ENCODE peak calls at places on chromosomes 11 and 22, in five cellular contexts. One of them, this sample, is unnamed.

GRCh38 chr22:37213218-37213855 is 1.1 kb upstream of the SSTR3 start:
- DNase-seq in fibroblast of lung: no peak
- DNase-seq in Peyer's patch: peak
- DNase-seq in right cardiac atrium: no peak
- DNase-seq in spleen: peak
- DNase-seq in this sample: no peak

GRCh38 chr22:36767035-36767775 is 8.7 kb downstream of the IFT27 start:
- DNase-seq in fibroblast of lung: no peak
- DNase-seq in Peyer's patch: peak
- DNase-seq in right cardiac atrium: no peak
- DNase-seq in spleen: no peak
- DNase-seq in this sample: no peak

GRCh38 chr11:114892381-114893197 is 214.3 kb downstream of the NXPE2 start:
- DNase-seq in fibroblast of lung: no peak
- DNase-seq in Peyer's patch: no peak
- DNase-seq in right cardiac atrium: no peak
- DNase-seq in spleen: no peak
- DNase-seq in this sample: no peak

GRCh38 chr11:133964356-133964755 is 7.6 kb upstream of the IGSF9B start:
- DNase-seq in fibroblast of lung: no peak
- DNase-seq in Peyer's patch: no peak
- DNase-seq in right cardiac atrium: no peak
- DNase-seq in spleen: no peak
- DNase-seq in this sample: no peak

GRCh38 chr11:59012106-59012941 is 73.0 kb downstream of the GLYATL1 start:
- DNase-seq in fibroblast of lung: no peak
- DNase-seq in Peyer's patch: no peak
- DNase-seq in right cardiac atrium: no peak
- DNase-seq in spleen: peak
- DNase-seq in this sample: no peak

GRCh38 chr11:126658306-126659056 is 303.0 kb downstream of the ST3GAL4 start:
- DNase-seq in fibroblast of lung: no peak
- DNase-seq in Peyer's patch: no peak
- DNase-seq in right cardiac atrium: no peak
- DNase-seq in spleen: no peak
- DNase-seq in this sample: no peak

GRCh38 chr22:36682835-36683234 is 20.7 kb downstream of the CACNG2 start:
- DNase-seq in fibroblast of lung: no peak
- DNase-seq in Peyer's patch: no peak
- DNase-seq in right cardiac atrium: no peak
- DNase-seq in spleen: no peak
- DNase-seq in this sample: no peak

GRCh38 chr11:26649884-26650283 is 72.0 kb downstream of the SLC5A12 start:
- DNase-seq in fibroblast of lung: peak
- DNase-seq in Peyer's patch: peak
- DNase-seq in right cardiac atrium: no peak
- DNase-seq in spleen: no peak
- DNase-seq in this sample: peak

GRCh38 chr11:118057424-118058145 is 19.3 kb upstream of the TMPRSS4 start:
- DNase-seq in fibroblast of lung: no peak
- DNase-seq in Peyer's patch: peak
- DNase-seq in right cardiac atrium: no peak
- DNase-seq in spleen: no peak
- DNase-seq in this sample: no peak

GRCh38 chr22:49589811-49590210 is 237.9 kb downstream of the BRD1 start:
- DNase-seq in fibroblast of lung: no peak
- DNase-seq in Peyer's patch: peak
- DNase-seq in right cardiac atrium: no peak
- DNase-seq in spleen: no peak
- DNase-seq in this sample: no peak

GRCh38 chr11:59423835-59424234 is 2.4 kb downstream of the OR5A2 start:
- DNase-seq in fibroblast of lung: no peak
- DNase-seq in Peyer's patch: no peak
- DNase-seq in right cardiac atrium: no peak
- DNase-seq in spleen: no peak
- DNase-seq in this sample: no peak

GRCh38 chr11:20937826-20938225 is 268.4 kb downstream of the NELL1 start:
- DNase-seq in fibroblast of lung: no peak
- DNase-seq in Peyer's patch: no peak
- DNase-seq in right cardiac atrium: no peak
- DNase-seq in spleen: no peak
- DNase-seq in this sample: no peak

GRCh38 chr11:122556605-122557004 is 98.9 kb upstream of the UBASH3B start:
- DNase-seq in fibroblast of lung: no peak
- DNase-seq in Peyer's patch: peak
- DNase-seq in right cardiac atrium: peak
- DNase-seq in spleen: peak
- DNase-seq in this sample: no peak

GRCh38 chr11:15873501-15873900 is 482.8 kb downstream of the SOX6 start:
- DNase-seq in fibroblast of lung: no peak
- DNase-seq in Peyer's patch: no peak
- DNase-seq in right cardiac atrium: no peak
- DNase-seq in spleen: no peak
- DNase-seq in this sample: no peak

GRCh38 chr11:108286956-108287355 is 64.1 kb downstream of the ATM start:
- DNase-seq in fibroblast of lung: no peak
- DNase-seq in Peyer's patch: no peak
- DNase-seq in right cardiac atrium: no peak
- DNase-seq in spleen: no peak
- DNase-seq in this sample: no peak

GRCh38 chr11:43830928-43831440 is 49.6 kb upstream of the ALKBH3 start:
- DNase-seq in fibroblast of lung: peak
- DNase-seq in Peyer's patch: peak
- DNase-seq in right cardiac atrium: no peak
- DNase-seq in spleen: no peak
- DNase-seq in this sample: peak

GRCh38 chr22:41367680-41368542 is 13.8 kb upstream of the TEF start:
- DNase-seq in fibroblast of lung: peak
- DNase-seq in Peyer's patch: no peak
- DNase-seq in right cardiac atrium: peak
- DNase-seq in spleen: no peak
- DNase-seq in this sample: no peak

GRCh38 chr11:2584812-2585565 is 114.8 kb downstream of the KCNQ1OT1 start:
- DNase-seq in fibroblast of lung: no peak
- DNase-seq in Peyer's patch: no peak
- DNase-seq in right cardiac atrium: peak
- DNase-seq in spleen: peak
- DNase-seq in this sample: no peak

GRCh38 chr11:118614511-118614910 is 7.1 kb downstream of the PHLDB1 start:
- DNase-seq in fibroblast of lung: no peak
- DNase-seq in Peyer's patch: peak
- DNase-seq in right cardiac atrium: no peak
- DNase-seq in spleen: peak
- DNase-seq in this sample: no peak

GRCh38 chr11:114257621-114258558 is 38.3 kb upstream of the NNMT start:
- DNase-seq in fibroblast of lung: no peak
- DNase-seq in Peyer's patch: peak
- DNase-seq in right cardiac atrium: peak
- DNase-seq in spleen: peak
- DNase-seq in this sample: peak

GRCh38 chr22:26671317-26672059 is 14.1 kb downstream of the MIAT start:
- DNase-seq in fibroblast of lung: no peak
- DNase-seq in Peyer's patch: peak
- DNase-seq in right cardiac atrium: peak
- DNase-seq in spleen: peak
- DNase-seq in this sample: no peak

GRCh38 chr11:75279273-75279672 is 38.7 kb downstream of the TPBGL start:
- DNase-seq in fibroblast of lung: peak
- DNase-seq in Peyer's patch: peak
- DNase-seq in right cardiac atrium: no peak
- DNase-seq in spleen: peak
- DNase-seq in this sample: no peak

GRCh38 chr11:95148421-95148820 is 58.8 kb downstream of the ENDOD1 start:
- DNase-seq in fibroblast of lung: no peak
- DNase-seq in Peyer's patch: no peak
- DNase-seq in right cardiac atrium: no peak
- DNase-seq in spleen: no peak
- DNase-seq in this sample: peak

GRCh38 chr22:50482107-50483074 is 1.0 kb downstream of the ADM2 start:
- DNase-seq in fibroblast of lung: no peak
- DNase-seq in Peyer's patch: peak
- DNase-seq in right cardiac atrium: peak
- DNase-seq in spleen: peak
- DNase-seq in this sample: no peak

DNA sequence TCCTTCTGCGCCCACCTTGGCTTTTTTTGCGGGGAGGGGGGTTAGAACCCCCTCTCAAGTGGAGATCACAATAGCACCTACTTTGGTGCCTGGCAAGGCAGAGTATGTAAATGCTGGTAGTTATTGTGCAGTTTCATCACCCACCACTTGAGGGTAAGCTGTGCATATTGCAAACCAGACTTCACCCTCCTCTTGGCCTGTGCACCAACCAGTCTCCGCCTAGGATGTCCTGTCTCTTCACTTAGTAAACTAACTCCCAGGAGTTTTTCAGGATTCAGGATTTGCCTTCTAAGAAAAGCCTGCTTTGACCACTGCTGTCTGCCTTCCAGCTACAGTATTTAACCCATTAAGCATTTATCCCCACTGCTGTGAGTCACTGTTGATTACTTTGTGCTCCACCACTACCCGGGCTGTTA is 2.0 kb upstream of the UBXN1 start:
- DNase-seq in fibroblast of lung: peak
- DNase-seq in Peyer's patch: peak
- DNase-seq in right cardiac atrium: no peak
- DNase-seq in spleen: no peak
- DNase-seq in this sample: peak
- H3K27ac ChIP-seq in fibroblast of lung: peak
- H3K27ac ChIP-seq in Peyer's patch: no peak
- H3K27ac ChIP-seq in right cardiac atrium: peak
- H3K27ac ChIP-seq in spleen: no peak
- H3K27ac ChIP-seq in this sample: peak

GRCh38 chr11:70328556-70328955 is 58.1 kb downstream of the PPFIA1 start:
- DNase-seq in fibroblast of lung: no peak
- DNase-seq in Peyer's patch: no peak
- DNase-seq in right cardiac atrium: no peak
- DNase-seq in spleen: no peak
- DNase-seq in this sample: no peak
- H3K27ac ChIP-seq in fibroblast of lung: no peak
- H3K27ac ChIP-seq in Peyer's patch: no peak
- H3K27ac ChIP-seq in right cardiac atrium: no peak
- H3K27ac ChIP-seq in spleen: no peak
- H3K27ac ChIP-seq in this sample: peak

GRCh38 chr11:78138281-78138680 is 1.1 kb downstream of the ALG8 start:
- DNase-seq in fibroblast of lung: no peak
- DNase-seq in Peyer's patch: no peak
- DNase-seq in right cardiac atrium: no peak
- DNase-seq in spleen: no peak
- DNase-seq in this sample: no peak

GRCh38 chr11:78139422-78140391 is at the start of gene ALG8:
- DNase-seq in fibroblast of lung: peak
- DNase-seq in Peyer's patch: peak
- DNase-seq in right cardiac atrium: peak
- DNase-seq in spleen: peak
- DNase-seq in this sample: peak

GRCh38 chr11:78138694-78139421 is 568 bp downstream of the ALG8 start:
- DNase-seq in fibroblast of lung: peak
- DNase-seq in Peyer's patch: peak
- DNase-seq in right cardiac atrium: no peak
- DNase-seq in spleen: no peak
- DNase-seq in this sample: peak

GRCh38 chr11:78145511-78146030 is 6.1 kb upstream of the ALG8 start:
- DNase-seq in fibroblast of lung: no peak
- DNase-seq in Peyer's patch: no peak
- DNase-seq in right cardiac atrium: no peak
- DNase-seq in spleen: no peak
- DNase-seq in this sample: no peak

GRCh38 chr11:78140392-78141077 is 1.1 kb upstream of the ALG8 start:
- DNase-seq in fibroblast of lung: no peak
- DNase-seq in Peyer's patch: no peak
- DNase-seq in right cardiac atrium: no peak
- DNase-seq in spleen: no peak
- DNase-seq in this sample: no peak
- H3K27ac ChIP-seq in fibroblast of lung: no peak
- H3K27ac ChIP-seq in Peyer's patch: peak
- H3K27ac ChIP-seq in right cardiac atrium: no peak
- H3K27ac ChIP-seq in spleen: no peak
- H3K27ac ChIP-seq in this sample: no peak

DNA sequence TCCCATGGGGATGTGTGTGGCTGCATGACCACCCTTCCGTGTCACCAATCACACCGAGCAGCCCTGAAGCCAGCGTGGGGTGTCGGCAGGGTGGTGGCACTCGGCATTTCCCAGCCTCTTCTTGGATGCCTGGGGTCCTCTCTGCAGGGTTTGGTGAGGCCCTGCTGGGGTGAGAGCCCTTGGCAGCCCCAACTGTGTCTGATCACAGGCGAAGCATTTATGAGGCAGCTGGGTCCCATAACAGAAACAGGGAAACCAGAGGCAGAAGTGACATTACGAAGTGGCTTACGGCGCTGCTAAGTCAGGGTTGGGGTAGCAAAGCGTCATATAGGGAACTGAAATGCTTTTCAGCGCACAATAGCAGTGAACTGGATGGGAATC is 92.3 kb upstream of the SEPTIN5 start:
- DNase-seq in fibroblast of lung: no peak
- DNase-seq in Peyer's patch: peak
- DNase-seq in right cardiac atrium: no peak
- DNase-seq in spleen: peak
- DNase-seq in this sample: no peak
- H3K27ac ChIP-seq in fibroblast of lung: no peak
- H3K27ac ChIP-seq in Peyer's patch: no peak
- H3K27ac ChIP-seq in right cardiac atrium: no peak
- H3K27ac ChIP-seq in spleen: peak
- H3K27ac ChIP-seq in this sample: no peak

DNA sequence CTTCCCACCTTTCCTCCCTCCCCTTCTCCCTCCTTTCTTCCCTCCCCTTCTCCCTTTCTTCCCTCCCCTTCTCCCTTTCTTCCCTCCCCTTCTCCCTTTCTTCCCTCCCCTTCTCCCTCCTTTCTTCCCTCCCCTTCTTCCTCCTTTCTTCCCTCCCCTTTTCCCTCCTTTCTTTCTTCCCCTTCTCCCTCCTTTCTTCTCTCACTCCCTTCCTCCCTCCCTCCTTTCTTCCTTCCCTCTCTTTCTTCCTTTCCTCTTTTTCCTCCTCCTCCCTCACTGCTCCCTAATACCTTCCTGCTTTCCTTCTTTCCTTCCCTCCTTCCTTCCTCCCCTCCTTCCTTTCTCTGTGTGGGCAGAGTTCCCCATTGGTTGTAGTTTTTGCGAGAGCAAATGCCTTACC is 76.1 kb downstream of the PGR start:
- DNase-seq in fibroblast of lung: no peak
- DNase-seq in Peyer's patch: no peak
- DNase-seq in right cardiac atrium: no peak
- DNase-seq in spleen: no peak
- DNase-seq in this sample: no peak
- H3K27ac ChIP-seq in fibroblast of lung: no peak
- H3K27ac ChIP-seq in Peyer's patch: no peak
- H3K27ac ChIP-seq in right cardiac atrium: no peak
- H3K27ac ChIP-seq in spleen: no peak
- H3K27ac ChIP-seq in this sample: no peak

GRCh38 chr22:17368144-17368726 is 1.0 kb upstream of the CECR2 start:
- DNase-seq in fibroblast of lung: no peak
- DNase-seq in Peyer's patch: no peak
- DNase-seq in right cardiac atrium: no peak
- DNase-seq in spleen: peak
- DNase-seq in this sample: no peak
- H3K27ac ChIP-seq in fibroblast of lung: no peak
- H3K27ac ChIP-seq in Peyer's patch: no peak
- H3K27ac ChIP-seq in right cardiac atrium: no peak
- H3K27ac ChIP-seq in spleen: no peak
- H3K27ac ChIP-seq in this sample: no peak

This sample was measured in mesenchymal stem cell.